ENCODE peak calls at places on chromosomes 12 and 14, in eight cellular contexts. I, B, R, E, O, Z, K and T are unnamed samples.
A peak's percentile ranks its signal among the peaks of the same experiment; 100 is the strongest.

GRCh38 chr12:3119745-3120660 is 42.8 kb downstream of the TSPAN9 start:
- DNase-seq in Z (peak; percentile 94), B (no peak), K (no peak), R (no peak), E (no peak), I (peak; percentile 80), O (peak; percentile 69), T (no peak)

GRCh38 chr14:101933209-101933608 is 31.2 kb upstream of the DYNC1H1 start:
- DNase-seq in O (no peak), I (no peak), B (no peak), K (no peak), E (no peak), Z (peak; percentile 59), R (no peak), T (no peak)

GRCh38 chr14:100761481-100761880 is 34.8 kb downstream of the DLK1 start:
- DNase-seq in R (peak; percentile 40), B (no peak), K (peak; percentile 66), Z (no peak), E (no peak), O (peak; percentile 73), I (no peak), T (no peak)

GRCh38 chr12:114302606-114303005 is 103.3 kb downstream of the TBX5 start:
- DNase-seq in B (no peak), R (no peak), Z (no peak), E (no peak), I (no peak), O (no peak), K (no peak), T (no peak)

GRCh38 chr12:2944401-2945047 is 14.7 kb upstream of the TEAD4 start:
- DNase-seq in Z (no peak), O (peak; percentile 46), K (peak; percentile 51), I (peak; percentile 27), R (peak; percentile 34), E (peak; percentile 66), B (no peak), T (no peak)

GRCh38 chr14:53331247-53331646 is 178.1 kb upstream of the DDHD1 start:
- DNase-seq in O (peak; percentile 98), K (no peak), B (no peak), I (no peak), E (no peak), Z (no peak), R (no peak), T (no peak)

GRCh38 chr12:80321653-80322052 is 122.4 kb upstream of the PTPRQ start:
- DNase-seq in O (peak; percentile 68), Z (no peak), R (no peak), K (no peak), I (no peak), E (no peak), B (no peak), T (no peak)

GRCh38 chr12:121217066-121217465 is 7.1 kb downstream of the P2RX4 start:
- DNase-seq in O (no peak), R (no peak), K (no peak), E (no peak), I (no peak), B (no peak), Z (no peak), T (no peak)

GRCh38 chr12:10364839-10365681 is 24.8 kb downstream of the KLRK1 start:
- DNase-seq in E (no peak), R (peak; percentile 71), O (peak; percentile 83), I (peak; percentile 76), Z (peak; percentile 74), K (peak; percentile 82), B (no peak), T (peak; percentile 7)

GRCh38 chr12:55996715-55997534 is at the start of gene SUOX:
- DNase-seq in K (peak; percentile 98), O (peak; percentile 96), Z (peak; percentile 99), E (peak; percentile 98), B (peak; percentile 95), R (peak; percentile 93), I (peak; percentile 97), T (peak; percentile 58)

GRCh38 chr12:114673169-114673833 is 10.7 kb downstream of the TBX3 start:
- DNase-seq in R (no peak), K (no peak), E (no peak), I (no peak), Z (no peak), B (no peak), O (peak; percentile 77), T (no peak)

GRCh38 chr14:106872619-106873446 is 1346.5 kb downstream of the TMEM121 start:
- DNase-seq in R (no peak), I (peak; percentile 14), K (no peak), E (no peak), O (peak; percentile 83), B (no peak), Z (no peak), T (no peak)

GRCh38 chr14:101027966-101028365 is 124.4 kb upstream of the RTL1 start:
- DNase-seq in E (no peak), I (no peak), R (no peak), B (no peak), Z (peak; percentile 23), O (no peak), K (no peak), T (no peak)

GRCh38 chr12:111467092-111467861 is 61.6 kb downstream of the SH2B3 start:
- DNase-seq in K (peak; percentile 71), B (no peak), O (no peak), R (no peak), E (no peak), I (no peak), Z (no peak), T (no peak)

GRCh38 chr14:99157246-99157645 is 114.8 kb downstream of the BCL11B start:
- DNase-seq in E (no peak), R (no peak), B (no peak), Z (no peak), I (no peak), K (no peak), O (no peak), T (no peak)

GRCh38 chr12:128076188-128076587 is 190.8 kb upstream of the TMEM132C start:
- DNase-seq in E (no peak), Z (no peak), R (no peak), K (no peak), I (no peak), O (no peak), B (no peak), T (no peak)

GRCh38 chr14:95540236-95540635 is 5.4 kb downstream of the GLRX5 start:
- DNase-seq in R (no peak), I (no peak), Z (no peak), O (no peak), K (no peak), B (no peak), E (no peak), T (no peak)

GRCh38 chr12:896031-896430 is 53.5 kb downstream of the RAD52 start:
- DNase-seq in K (no peak), I (no peak), Z (no peak), R (no peak), E (no peak), O (no peak), B (no peak), T (no peak)

GRCh38 chr14:66045572-66046021 is 440.6 kb upstream of the CCDC196 start:
- DNase-seq in K (peak; percentile 51), E (no peak), O (no peak), B (no peak), I (peak; percentile 43), R (no peak), Z (no peak), T (no peak)

GRCh38 chr12:1845886-1846285 is 25.5 kb downstream of the LRTM2 start:
- DNase-seq in K (no peak), Z (no peak), O (no peak), E (no peak), B (no peak), I (no peak), R (no peak), T (no peak)

GRCh38 chr14:101500061-101500460 is 61.2 kb upstream of the DIO3 start:
- DNase-seq in E (peak; percentile 50), R (no peak), K (no peak), O (no peak), Z (peak; percentile 21), B (no peak), I (no peak), T (no peak)

GRCh38 chr14:74599201-74599809 is 12.7 kb downstream of the LTBP2 start:
- DNase-seq in K (peak; percentile 29), B (no peak), I (no peak), Z (peak; percentile 83), O (no peak), E (no peak), R (no peak), T (no peak)
- H3K4me1 ChIP-seq in K (peaks cover 17% of the 10 kb centered on the region), B (peaks cover 32% of the 10 kb centered on the region), I (peaks cover 80% of the 10 kb centered on the region), Z (peaks cover 50% of the 10 kb centered on the region), O (peaks cover 4% of the 10 kb centered on the region), E (peaks cover 68% of the 10 kb centered on the region), R (no peaks in the 10 kb centered on the region), T (peaks cover 62% of the 10 kb centered on the region)

DNA sequence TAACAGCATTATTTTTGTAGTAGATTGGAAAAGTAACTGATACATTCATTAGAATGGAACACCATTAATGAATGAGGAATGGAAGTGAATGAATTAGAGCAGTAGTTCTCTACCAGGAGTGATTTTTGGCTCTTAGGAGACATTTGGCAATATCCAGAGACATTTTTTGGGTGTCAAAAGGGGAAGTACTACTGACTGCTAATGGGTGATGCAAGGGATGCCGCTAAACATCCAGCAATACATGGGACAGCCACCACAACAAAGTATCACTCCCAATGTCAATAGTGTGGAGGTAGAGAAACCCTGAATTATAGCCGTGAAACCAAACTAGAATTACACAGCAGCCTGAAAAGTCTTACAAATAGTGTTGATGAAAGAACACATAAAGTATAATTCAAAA is 1.5 kb downstream of the CHURC1 start:
- DNase-seq in O (no peak), B (no peak), I (no peak), R (no peak), K (no peak), E (no peak), Z (no peak), T (no peak)
- H3K4me3 ChIP-seq in O (no peak overlapping the region), B (no peak overlapping the region), I (peak overlapping the region; percentile 97), R (peak overlapping the region; percentile 81), K (no peak overlapping the region), E (no peak overlapping the region), Z (peak overlapping the region; percentile 99), T (peak overlapping the region; percentile 76)

DNA sequence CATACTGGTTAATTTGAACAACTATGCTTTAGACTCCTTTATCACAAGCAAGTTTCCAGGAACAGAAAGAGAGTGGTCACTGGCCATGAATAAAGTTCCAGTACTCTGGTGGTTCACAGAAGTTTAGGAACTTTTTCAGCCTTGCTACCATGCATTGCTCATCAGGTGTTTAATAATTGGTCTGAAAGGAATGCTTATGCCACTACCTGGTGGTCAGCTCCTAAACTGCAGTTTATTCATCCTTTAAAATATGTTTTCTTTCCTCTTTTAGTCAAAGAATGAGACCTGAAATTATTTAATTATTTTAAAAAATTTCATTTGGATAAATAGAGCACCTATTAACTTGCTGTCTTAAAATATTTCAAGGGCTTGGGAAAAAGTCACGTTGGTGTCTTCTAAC is 260.1 kb upstream of the OR4E1 start:
- DNase-seq in R (no peak), Z (no peak), K (peak; percentile 53), E (no peak), B (no peak), O (no peak), I (no peak), T (no peak)
- TF ChIP-seq CTCF in R (peak; percentile 9), Z (no peak), K (peak; percentile 52), E (no peak), B (no peak), O (peak; percentile 43), I (no peak), T (no peak)

DNA sequence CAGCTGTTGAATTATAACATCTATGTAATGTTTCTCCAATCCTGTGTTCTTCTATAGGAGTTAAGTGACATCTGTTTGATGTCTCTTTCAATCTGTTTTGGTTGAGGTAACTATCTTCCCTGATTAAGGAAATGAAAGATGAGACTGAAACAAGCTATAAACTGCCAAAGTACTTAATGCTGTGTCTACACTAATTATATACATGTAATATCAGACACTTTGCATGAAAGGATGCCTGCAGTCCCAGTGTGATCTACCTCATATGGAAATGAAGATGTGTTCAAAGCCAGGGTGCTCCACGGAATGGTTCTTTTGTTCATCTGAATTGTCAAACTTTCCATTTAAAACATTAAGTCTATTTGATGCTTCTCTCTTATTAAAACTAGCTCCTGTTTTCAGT is 958.3 kb downstream of the GALC start:
- DNase-seq in R (no peak), E (no peak), B (no peak), K (no peak), I (no peak), Z (no peak), O (no peak), T (no peak)
- H3K4me1 ChIP-seq in R (no peaks in the 10 kb centered on the region), E (no peaks in the 10 kb centered on the region), B (no peaks in the 10 kb centered on the region), K (no peaks in the 10 kb centered on the region), I (no peaks in the 10 kb centered on the region), Z (no peaks in the 10 kb centered on the region), O (peaks cover 9% of the 10 kb centered on the region), T (no peaks in the 10 kb centered on the region)